ENCODE peak calls at places on chromosome 10, in four cellular contexts. W, U, T and N are unnamed samples.

GRCh38 chr10:43202224-43202656 is 64.0 kb downstream of the CSGALNACT2 start:
- DNase-seq in W (peak), U (peak), T (peak), N (peak)

GRCh38 chr10:43594944-43595589 is 11.2 kb upstream of the ZNF485 start:
- DNase-seq in W (no peak), U (no peak), T (peak), N (no peak)

GRCh38 chr10:116241025-116241424 is 32.0 kb downstream of the GFRA1 start:
- DNase-seq in W (no peak), U (no peak), T (no peak), N (no peak)

GRCh38 chr10:114239117-114239993 is at the start of gene VWA2:
- DNase-seq in W (peak), U (peak), T (no peak), N (peak)

GRCh38 chr10:113037222-113037621 is 87.2 kb downstream of the TCF7L2 start:
- DNase-seq in W (no peak), U (no peak), T (no peak), N (no peak)

GRCh38 chr10:23197416-23197861 is 5.3 kb downstream of the PTF1A start:
- DNase-seq in W (peak), U (peak), T (no peak), N (peak)

GRCh38 chr10:15370212-15370740 is 813 bp downstream of the FAM171A1 start:
- DNase-seq in W (peak), U (peak), T (peak), N (peak)

GRCh38 chr10:78222096-78222790 is 188.6 kb downstream of the RPS24 start:
- DNase-seq in W (no peak), U (no peak), T (no peak), N (no peak)

GRCh38 chr10:33229944-33230267 is 104.6 kb downstream of the NRP1 start:
- DNase-seq in W (peak), U (no peak), T (no peak), N (no peak)

GRCh38 chr10:69389827-69390490 is 26.8 kb downstream of the TACR2 start:
- DNase-seq in W (peak), U (peak), T (no peak), N (no peak)

GRCh38 chr10:69862882-69863530 is 61.3 kb downstream of the COL13A1 start:
- DNase-seq in W (no peak), U (no peak), T (no peak), N (no peak)

GRCh38 chr10:76352300-76352699 is 920.9 kb downstream of the LRMDA start:
- DNase-seq in W (no peak), U (no peak), T (no peak), N (no peak)

GRCh38 chr10:73865459-73866442 is 8.6 kb downstream of the CAMK2G start:
- DNase-seq in W (no peak), U (no peak), T (no peak), N (no peak)

GRCh38 chr10:22823109-22823508 is 104.7 kb upstream of the ARMC3 start:
- DNase-seq in W (no peak), U (no peak), T (no peak), N (no peak)

GRCh38 chr10:23172429-23172828 is 19.7 kb upstream of the PTF1A start:
- DNase-seq in W (peak), U (no peak), T (no peak), N (no peak)

GRCh38 chr10:71684356-71685173 is 35.0 kb downstream of the C10orf105 start:
- DNase-seq in W (no peak), U (peak), T (no peak), N (no peak)

GRCh38 chr10:122302315-122302714 is 31.2 kb downstream of the BTBD16 start:
- DNase-seq in W (no peak), U (no peak), T (no peak), N (no peak)
- H3K27ac ChIP-seq in W (no peak), U (no peak), T (no peak), N (no peak)

GRCh38 chr10:35336921-35337741 is 822 bp downstream of the CCNY start:
- DNase-seq in W (peak), U (peak), T (peak), N (peak)
- H3K27ac ChIP-seq in W (no peak), U (no peak), T (peak), N (peak)

DNA sequence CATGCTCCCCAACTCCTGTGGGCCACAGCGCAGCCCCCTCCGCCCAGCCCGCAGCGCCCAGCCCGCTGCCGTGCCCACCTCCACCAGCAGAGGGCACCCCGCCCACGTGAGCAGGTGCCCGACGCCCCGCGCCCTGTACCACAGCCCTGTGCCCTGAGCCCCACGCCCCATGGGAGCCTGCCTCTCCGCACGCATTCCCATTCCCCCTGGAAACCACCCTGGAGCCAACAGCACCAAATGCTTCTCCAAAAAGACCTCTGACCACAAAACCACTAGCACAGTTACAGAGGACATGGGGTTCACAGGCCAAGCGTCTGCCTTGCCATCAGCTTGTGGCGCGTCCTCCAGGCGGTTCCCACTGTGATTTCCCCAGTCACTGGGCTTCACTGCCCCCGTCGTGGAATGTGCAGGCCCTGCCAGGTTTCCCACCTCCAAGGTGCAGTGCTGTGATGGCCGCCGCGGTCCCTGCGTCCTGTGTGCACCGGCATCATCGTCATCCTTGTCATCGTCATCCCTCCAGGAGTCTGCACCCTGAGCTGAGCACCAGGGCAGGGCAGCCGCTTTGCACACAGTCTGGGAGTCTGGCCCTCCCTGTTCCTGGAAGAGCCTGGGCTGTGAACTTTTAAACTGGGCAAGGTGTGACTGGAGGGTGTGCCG is 61.7 kb downstream of the PWWP2B start:
- DNase-seq in W (peak), U (peak), T (peak), N (peak)
- H3K27ac ChIP-seq in W (no peak), U (no peak), T (no peak), N (no peak)

GRCh38 chr10:633279-634245 is 55.9 kb downstream of the DIP2C start:
- DNase-seq in W (no peak), U (no peak), T (no peak), N (no peak)
- H3K27ac ChIP-seq in W (no peak), U (no peak), T (no peak), N (peak)

GRCh38 chr10:10528563-10528910 is 489.1 kb upstream of the CELF2 start:
- DNase-seq in W (no peak), U (no peak), T (no peak), N (no peak)
- H3K27ac ChIP-seq in W (no peak), U (no peak), T (no peak), N (no peak)

GRCh38 chr10:110303681-110304080 is 1.0 kb downstream of the SMNDC1 start:
- DNase-seq in W (no peak), U (no peak), T (no peak), N (no peak)
- H3K27ac ChIP-seq in W (no peak), U (no peak), T (no peak), N (no peak)